ENCODE peak calls at places on chromosomes 13 and 19, in four cellular contexts. Y is aorta; P is activated CD4-positive, alpha-beta T cell treated with anti-CD3 and anti-CD28 coated beads for 48 hours; T is foreskin fibroblast. U is an unnamed sample.

GRCh38 chr13:113969973-113970611 is 3.8 kb downstream of the C13orf46 start:
- DNase-seq in Y (peak; percentile 43), P (no peak), T (no peak), U (peak; percentile 79)

GRCh38 chr13:31038834-31039552 is 106.5 kb downstream of the TEX26 start:
- DNase-seq in Y (no peak), P (peak; percentile 41), T (no peak), U (no peak)

GRCh38 chr13:20461860-20462532 is 63.7 kb downstream of the CRYL1 start:
- DNase-seq in Y (no peak), P (no peak), T (no peak), U (no peak)

GRCh38 chr13:74868044-74868443 is 613.9 kb downstream of the TBC1D4 start:
- DNase-seq in Y (no peak), P (no peak), T (peak; percentile 62), U (no peak)

GRCh38 chr13:47420012-47420411 is 523.2 kb upstream of the HTR2A start:
- DNase-seq in Y (no peak), P (no peak), T (no peak), U (no peak)

GRCh38 chr19:35107541-35107939 is 8.1 kb upstream of the FXYD3 start:
- DNase-seq in Y (no peak), P (peak; percentile 16), T (no peak), U (no peak)

GRCh38 chr13:54934121-54934520 is 1905.5 kb downstream of the OLFM4 start:
- DNase-seq in Y (no peak), P (no peak), T (no peak), U (no peak)

GRCh38 chr19:36152886-36153525 is 759 bp upstream of the COX7A1 start:
- DNase-seq in Y (peak; percentile 26), P (no peak), T (no peak), U (no peak)

GRCh38 chr13:94534171-94534570 is 54.7 kb upstream of the DCT start:
- DNase-seq in Y (no peak), P (no peak), T (no peak), U (no peak)

GRCh38 chr19:29876414-29876813 is 64.6 kb downstream of the CCNE1 start:
- DNase-seq in Y (no peak), P (no peak), T (no peak), U (no peak)

GRCh38 chr19:18020212-18021067 is 12.5 kb downstream of the ARRDC2 start:
- DNase-seq in Y (peak; percentile 93), P (no peak), T (peak; percentile 51), U (peak; percentile 99)

GRCh38 chr19:50357178-50358100 is 8.0 kb downstream of the NAPSA start:
- DNase-seq in Y (peak; percentile 86), P (peak; percentile 92), T (no peak), U (peak; percentile 91)